ENCODE peak calls at places on chromosomes 2 and 18, in six cellular contexts. P is GM04504, D is dermis blood vessel endothelial cell, O is hepatocyte, E is foreskin melanocyte, W is MCF 10A. J is an unnamed sample.

GRCh38 chr2:54558188-54558975 is 102.3 kb downstream of the SPTBN1 start:
- DNase-seq in P (no peak), D (peak; percentile 81), O (peak; percentile 84), E (no peak), W (peak; percentile 85), J (no peak)

GRCh38 chr2:8511868-8512612 is 169.8 kb upstream of the ID2 start:
- DNase-seq in P (peak; percentile 47), D (no peak), O (no peak), E (peak; percentile 23), W (peak; percentile 6), J (no peak)

GRCh38 chr2:128565441-128565840 is 246.8 kb upstream of the HS6ST1 start:
- DNase-seq in P (no peak), D (no peak), O (no peak), E (no peak), W (no peak), J (no peak)

GRCh38 chr2:134087371-134087921 is 166.4 kb upstream of the MGAT5 start:
- DNase-seq in P (no peak), D (no peak), O (peak; percentile 56), E (no peak), W (no peak), J (no peak)

GRCh38 chr2:40957508-40957907 is 505.6 kb upstream of the SLC8A1 start:
- DNase-seq in P (no peak), D (peak; percentile 95), O (no peak), E (peak; percentile 12), W (peak; percentile 13), J (no peak)

GRCh38 chr2:67840460-67841068 is 222.2 kb downstream of the C1D start:
- DNase-seq in P (peak; percentile 36), D (peak; percentile 87), O (peak; percentile 86), E (no peak), W (peak; percentile 73), J (peak; percentile 59)

GRCh38 chr2:12587228-12587627 is 129.5 kb upstream of the TRIB2 start:
- DNase-seq in P (no peak), D (no peak), O (no peak), E (no peak), W (no peak), J (no peak)

GRCh38 chr2:216229488-216229887 is 120.3 kb downstream of the XRCC5 start:
- DNase-seq in P (no peak), D (no peak), O (no peak), E (no peak), W (no peak), J (no peak)

GRCh38 chr2:105929506-105929905 is 184.8 kb downstream of the NCK2 start:
- DNase-seq in P (no peak), D (peak; percentile 76), O (no peak), E (peak; percentile 52), W (no peak), J (no peak)

GRCh38 chr2:167756427-167756826 is 491.0 kb downstream of the STK39 start:
- DNase-seq in P (no peak), D (no peak), O (no peak), E (no peak), W (no peak), J (peak; percentile 20)

GRCh38 chr18:26458526-26459232 is 89.7 kb downstream of the KCTD1 start:
- DNase-seq in P (no peak), D (peak; percentile 26), O (no peak), E (no peak), W (peak; percentile 80), J (no peak)

GRCh38 chr2:229071292-229071976 is 199.7 kb downstream of the PID1 start:
- DNase-seq in P (peak; percentile 31), D (no peak), O (no peak), E (no peak), W (no peak), J (no peak)

GRCh38 chr2:146734042-146734715 is 1110.7 kb upstream of the ACVR2A start:
- DNase-seq in P (peak; percentile 15), D (peak; percentile 75), O (peak; percentile 68), E (peak; percentile 30), W (peak; percentile 77), J (peak; percentile 6)

GRCh38 chr2:226660524-226660923 is 139.1 kb downstream of the IRS1 start:
- DNase-seq in P (peak; percentile 94), D (no peak), O (peak; percentile 39), E (no peak), W (peak; percentile 95), J (peak; percentile 53)

GRCh38 chr2:145203931-145204330 is 684.0 kb upstream of the ZEB2 start:
- DNase-seq in P (no peak), D (no peak), O (no peak), E (no peak), W (no peak), J (no peak)

GRCh38 chr2:160472839-160473251 is 20.8 kb downstream of the RBMS1 start:
- DNase-seq in P (no peak), D (no peak), O (peak; percentile 37), E (peak; percentile 64), W (no peak), J (peak; percentile 65)

GRCh38 chr2:221502270-221502973 is 69.7 kb downstream of the EPHA4 start:
- DNase-seq in P (peak; percentile 49), D (peak; percentile 75), O (no peak), E (peak; percentile 20), W (peak; percentile 65), J (no peak)

GRCh38 chr2:9392895-9393757 is 30.2 kb downstream of the ITGB1BP1 start:
- DNase-seq in P (no peak), D (peak; percentile 67), O (no peak), E (no peak), W (no peak), J (no peak)

GRCh38 chr2:128311755-128312341 is 6.8 kb downstream of the HS6ST1 start:
- DNase-seq in P (no peak), D (no peak), O (no peak), E (no peak), W (no peak), J (no peak)

GRCh38 chr18:458016-458415 is 42.5 kb downstream of the COLEC12 start:
- DNase-seq in P (no peak), D (no peak), O (no peak), E (no peak), W (no peak), J (no peak)

GRCh38 chr2:17617508-17617907 is 77.0 kb downstream of the VSNL1 start:
- DNase-seq in P (no peak), D (no peak), O (no peak), E (no peak), W (no peak), J (no peak)

GRCh38 chr2:24164416-24164973 is 10.4 kb upstream of the FAM228A start:
- DNase-seq in P (no peak), D (peak; percentile 46), O (peak; percentile 21), E (no peak), W (peak; percentile 38), J (no peak)

GRCh38 chr2:126495189-126495588 is 160.8 kb upstream of the GYPC start:
- DNase-seq in P (no peak), D (no peak), O (no peak), E (no peak), W (no peak), J (no peak)

GRCh38 chr18:55546873-55547704 is 40.9 kb downstream of the TCF4 start:
- DNase-seq in P (peak; percentile 25), D (peak; percentile 7), O (peak; percentile 32), E (peak; percentile 10), W (peak; percentile 1), J (peak; percentile 39)

GRCh38 chr2:43437363-43437762 is 158.5 kb downstream of the THADA start:
- DNase-seq in P (no peak), D (no peak), O (no peak), E (no peak), W (no peak), J (no peak)

GRCh38 chr18:6920099-6920955 is 190.8 kb downstream of the ARHGAP28 start:
- DNase-seq in P (peak; percentile 28), D (peak; percentile 69), O (peak; percentile 72), E (peak; percentile 72), W (peak; percentile 75), J (peak; percentile 27)

GRCh38 chr2:169716938-169717690 is 16.5 kb upstream of the KLHL23 start:
- DNase-seq in P (no peak), D (peak; percentile 94), O (peak; percentile 61), E (no peak), W (peak; percentile 41), J (no peak)

GRCh38 chr2:137846993-137847392 is 117.3 kb upstream of the HNMT start:
- DNase-seq in P (no peak), D (no peak), O (no peak), E (no peak), W (no peak), J (no peak)

GRCh38 chr2:15253817-15254216 is 307.3 kb downstream of the NBAS start:
- DNase-seq in P (no peak), D (no peak), O (no peak), E (no peak), W (no peak), J (no peak)

GRCh38 chr18:45755936-45756335 is 32.0 kb downstream of the SLC14A1 start:
- DNase-seq in P (no peak), D (peak; percentile 98), O (peak; percentile 35), E (no peak), W (peak; percentile 91), J (no peak)

GRCh38 chr2:211457325-211457724 is 900.9 kb downstream of the CPS1 start:
- DNase-seq in P (no peak), D (no peak), O (no peak), E (no peak), W (no peak), J (no peak)

GRCh38 chr2:112220831-112221230 is 34.0 kb downstream of the ZC3H8 start:
- DNase-seq in P (no peak), D (peak; percentile 49), O (no peak), E (no peak), W (no peak), J (no peak)

GRCh38 chr2:211033765-211034164 is 477.4 kb downstream of the CPS1 start:
- DNase-seq in P (no peak), D (no peak), O (peak; percentile 20), E (no peak), W (peak; percentile 24), J (no peak)

GRCh38 chr2:239388236-239389151 is 12.3 kb downstream of the HDAC4 start:
- DNase-seq in P (no peak), D (no peak), O (no peak), E (no peak), W (no peak), J (no peak)

GRCh38 chr2:19738707-19739106 is 163.1 kb downstream of the TTC32 start:
- DNase-seq in P (peak; percentile 62), D (no peak), O (no peak), E (no peak), W (no peak), J (no peak)

GRCh38 chr2:10057231-10058107 is 14.1 kb downstream of the KLF11 start:
- DNase-seq in P (no peak), D (peak; percentile 20), O (peak; percentile 82), E (peak; percentile 50), W (peak; percentile 70), J (peak; percentile 62)

GRCh38 chr2:196123679-196124373 is 47.6 kb downstream of the STK17B start:
- DNase-seq in P (no peak), D (no peak), O (peak; percentile 41), E (no peak), W (no peak), J (no peak)

GRCh38 chr2:2765839-2766495 is 434.9 kb upstream of the MYT1L start:
- DNase-seq in P (no peak), D (no peak), O (no peak), E (no peak), W (no peak), J (no peak)

J was measured in AG04450.